ENCODE peak calls at places on chromosome 13, in six cellular contexts. W, I, T, Z, X and K are unnamed samples.

GRCh38 chr13:52711277-52711676 is 28.3 kb downstream of the CNMD start:
- DNase-seq in W (no peak), I (no peak), T (no peak), Z (no peak), X (no peak), K (no peak)

GRCh38 chr13:48126944-48127814 is 32.3 kb upstream of the MED4 start:
- DNase-seq in W (peak; percentile 60), I (peak; percentile 84), T (peak; percentile 39), Z (peak; percentile 85), X (no peak), K (peak; percentile 25)

GRCh38 chr13:45838171-45838745 is 13.3 kb downstream of the SIAH3 start:
- DNase-seq in W (no peak), I (no peak), T (no peak), Z (no peak), X (no peak), K (no peak)

GRCh38 chr13:50729177-50729576 is 114.3 kb downstream of the DLEU7 start:
- DNase-seq in W (no peak), I (no peak), T (no peak), Z (no peak), X (no peak), K (no peak)

GRCh38 chr13:91142572-91142971 is 204.9 kb upstream of the MIR17HG start:
- DNase-seq in W (peak; percentile 1), I (no peak), T (no peak), Z (no peak), X (no peak), K (no peak)

GRCh38 chr13:78680611-78681010 is 21.7 kb upstream of the OBI1 start:
- DNase-seq in W (no peak), I (no peak), T (no peak), Z (no peak), X (no peak), K (no peak)

GRCh38 chr13:77207943-77208342 is 119.0 kb downstream of the MYCBP2 start:
- DNase-seq in W (peak; percentile 96), I (no peak), T (no peak), Z (no peak), X (no peak), K (no peak)

GRCh38 chr13:49858183-49858856 is 65.8 kb upstream of the KPNA3 start:
- DNase-seq in W (peak; percentile 99), I (no peak), T (no peak), Z (no peak), X (no peak), K (no peak)

GRCh38 chr13:94056362-94056990 is 423.0 kb downstream of the DCT start:
- DNase-seq in W (peak; percentile 16), I (no peak), T (no peak), Z (no peak), X (no peak), K (no peak)

DNA sequence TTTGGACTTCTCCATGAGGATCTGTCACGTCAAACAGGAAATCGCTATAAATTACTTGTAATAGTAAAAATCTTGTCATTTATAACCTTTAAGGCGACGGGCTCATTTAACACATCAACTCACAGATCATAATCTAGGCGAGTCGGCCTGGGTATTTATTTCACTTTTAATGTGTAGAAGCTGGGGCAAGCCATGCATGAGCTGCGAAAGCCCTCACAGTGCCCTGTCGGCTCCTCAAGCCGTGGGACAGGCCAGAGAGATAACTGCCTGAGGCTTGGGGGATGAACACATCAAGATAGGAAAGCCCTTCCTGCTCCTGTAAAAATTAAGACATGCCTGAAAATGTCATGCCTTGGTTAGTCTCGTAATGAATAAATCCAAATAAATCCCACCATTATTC is 30.8 kb downstream of the SOX1 start:
- DNase-seq in W (no peak), I (no peak), T (no peak), Z (no peak), X (no peak), K (no peak)
- H3K9me3 ChIP-seq in W (peaks cover 13% of the 10 kb centered on the region), I (no peaks in the 10 kb centered on the region), T (no peaks in the 10 kb centered on the region), Z (no peaks in the 10 kb centered on the region), X (no peaks in the 10 kb centered on the region), K (no peaks in the 10 kb centered on the region)

GRCh38 chr13:104757712-104758111 is 1691.5 kb upstream of the SLC10A2 start:
- DNase-seq in W (no peak), I (no peak), T (no peak), Z (no peak), X (no peak), K (no peak)
- H3K9me3 ChIP-seq in W (no peaks in the 10 kb centered on the region), I (no peaks in the 10 kb centered on the region), T (no peaks in the 10 kb centered on the region), Z (no peaks in the 10 kb centered on the region), X (no peaks in the 10 kb centered on the region), K (no peaks in the 10 kb centered on the region)

GRCh38 chr13:19182536-19182935 is 912 bp upstream of the TUBA3C start:
- DNase-seq in W (no peak), I (no peak), T (no peak), Z (no peak), X (no peak), K (no peak)

GRCh38 chr13:19185086-19185864 is 3.7 kb upstream of the TUBA3C start:
- DNase-seq in W (no peak), I (no peak), T (no peak), Z (no peak), X (no peak), K (no peak)

GRCh38 chr13:19184176-19184575 is 2.6 kb upstream of the TUBA3C start:
- DNase-seq in W (no peak), I (no peak), T (no peak), Z (no peak), X (no peak), K (no peak)

GRCh38 chr13:19183676-19184075 is 2.1 kb upstream of the TUBA3C start:
- DNase-seq in W (no peak), I (no peak), T (no peak), Z (no peak), X (no peak), K (no peak)

DNA sequence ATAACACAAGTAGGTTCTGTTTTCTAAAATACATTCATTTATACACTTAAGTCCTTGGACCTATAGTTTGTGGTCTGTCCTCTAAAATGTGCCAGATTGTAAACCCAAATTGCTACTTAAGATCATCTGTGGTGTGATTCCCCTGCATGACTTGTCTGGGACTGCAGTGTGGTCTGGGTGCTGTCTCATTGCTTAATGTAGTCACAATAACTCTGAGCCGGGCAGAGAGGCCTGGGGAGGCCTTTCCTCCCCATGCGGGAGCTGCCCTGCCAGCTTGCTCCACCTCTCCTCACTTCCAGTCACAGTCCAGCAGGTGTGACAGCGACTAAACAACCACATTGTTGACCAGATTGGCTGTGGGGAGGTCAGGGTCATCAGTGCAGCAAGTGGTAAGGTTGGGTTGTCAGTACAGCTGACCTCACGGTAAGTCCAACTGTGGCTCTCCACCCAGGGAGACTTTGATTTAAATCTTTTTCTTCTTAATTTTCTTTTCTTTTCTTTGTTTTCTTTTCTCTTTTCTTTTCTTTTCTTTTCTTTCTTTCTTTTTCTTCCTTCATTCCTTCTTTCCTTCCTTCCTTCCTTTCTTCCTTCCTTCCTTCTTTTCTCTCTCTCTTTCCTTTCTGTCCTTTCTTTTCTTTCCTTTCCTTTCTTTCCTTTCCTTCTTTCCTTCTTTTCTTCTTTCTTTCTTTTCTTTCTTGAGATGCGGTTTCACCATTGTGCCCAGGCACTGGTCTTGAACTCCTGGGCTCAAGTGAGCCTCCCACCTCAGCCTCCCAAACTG is 4.4 kb upstream of the TUBA3C start:
- DNase-seq in W (no peak), I (no peak), T (no peak), Z (no peak), X (no peak), K (no peak)
- H3K9me3 ChIP-seq in W (peaks cover 25% of the 10 kb centered on the region), I (no peaks in the 10 kb centered on the region), T (no peaks in the 10 kb centered on the region), Z (no peaks in the 10 kb centered on the region), X (no peaks in the 10 kb centered on the region), K (no peaks in the 10 kb centered on the region)

GRCh38 chr13:83086948-83087347 is 795.3 kb downstream of the SLITRK1 start:
- DNase-seq in W (peak; percentile 4), I (no peak), T (no peak), Z (no peak), X (no peak), K (no peak)
- H3K9me3 ChIP-seq in W (peaks cover 5% of the 10 kb centered on the region), I (peaks cover 35% of the 10 kb centered on the region), T (no peaks in the 10 kb centered on the region), Z (no peaks in the 10 kb centered on the region), X (no peaks in the 10 kb centered on the region), K (peaks cover 4% of the 10 kb centered on the region)